ENCODE peak calls at places on chromosome 22, in five cellular contexts. One of them, this sample, is unnamed.
A peak's percentile ranks its signal among the peaks of the same experiment; 100 is the strongest.

GRCh38 chr22:35156945-35157344 is 91.0 kb downstream of the ISX start:
- DNase-seq in stomach: no peak
- DNase-seq in bronchial epithelial cell: no peak
- DNase-seq in brain microvascular endothelial cell: no peak
- DNase-seq in HCT116: no peak
- DNase-seq in this sample: no peak

GRCh38 chr22:20107471-20107901 is 8.4 kb upstream of the RANBP1 start:
- DNase-seq in HCT116: no peak
- DNase-seq in brain microvascular endothelial cell: no peak
- DNase-seq in bronchial epithelial cell: no peak
- DNase-seq in stomach: no peak
- DNase-seq in this sample: no peak

GRCh38 chr22:23306438-23306921 is 126.2 kb downstream of the BCR start:
- DNase-seq in stomach: no peak
- DNase-seq in bronchial epithelial cell: peak; percentile 42
- DNase-seq in HCT116: no peak
- DNase-seq in brain microvascular endothelial cell: peak; percentile 74
- DNase-seq in this sample: no peak

GRCh38 chr22:38314992-38315800 is 2.0 kb downstream of the CSNK1E start:
- DNase-seq in bronchial epithelial cell: no peak
- DNase-seq in brain microvascular endothelial cell: no peak
- DNase-seq in stomach: peak; percentile 36
- DNase-seq in HCT116: no peak
- DNase-seq in this sample: no peak

GRCh38 chr22:35630387-35630793 is 13.3 kb upstream of the MB start:
- DNase-seq in brain microvascular endothelial cell: peak; percentile 18
- DNase-seq in HCT116: peak; percentile 38
- DNase-seq in stomach: no peak
- DNase-seq in bronchial epithelial cell: peak; percentile 56
- DNase-seq in this sample: no peak

GRCh38 chr22:28822930-28823481 is 22.6 kb upstream of the XBP1 start:
- DNase-seq in stomach: peak; percentile 55
- DNase-seq in brain microvascular endothelial cell: no peak
- DNase-seq in bronchial epithelial cell: no peak
- DNase-seq in HCT116: no peak
- DNase-seq in this sample: no peak

GRCh38 chr22:24516301-24516737 is 21.2 kb downstream of the UPB1 start:
- DNase-seq in bronchial epithelial cell: peak; percentile 52
- DNase-seq in stomach: no peak
- DNase-seq in brain microvascular endothelial cell: peak; percentile 84
- DNase-seq in HCT116: no peak
- DNase-seq in this sample: no peak

GRCh38 chr22:21567456-21568206 is at the start of gene UBE2L3:
- DNase-seq in brain microvascular endothelial cell: peak; percentile 69
- DNase-seq in HCT116: peak; percentile 38
- DNase-seq in bronchial epithelial cell: peak; percentile 48
- DNase-seq in stomach: peak; percentile 82
- DNase-seq in this sample: peak; percentile 95

GRCh38 chr22:38031491-38031890 is 25.7 kb upstream of the PICK1 start:
- DNase-seq in brain microvascular endothelial cell: no peak
- DNase-seq in bronchial epithelial cell: no peak
- DNase-seq in HCT116: no peak
- DNase-seq in stomach: no peak
- DNase-seq in this sample: no peak

GRCh38 chr22:46593996-46594946 is 25.9 kb upstream of the GRAMD4 start:
- DNase-seq in brain microvascular endothelial cell: no peak
- DNase-seq in HCT116: no peak
- DNase-seq in bronchial epithelial cell: no peak
- DNase-seq in stomach: no peak
- DNase-seq in this sample: no peak

GRCh38 chr22:22911327-22912134 is 23.9 kb downstream of the IGLL5 start:
- DNase-seq in HCT116: no peak
- DNase-seq in stomach: no peak
- DNase-seq in brain microvascular endothelial cell: no peak
- DNase-seq in bronchial epithelial cell: no peak
- DNase-seq in this sample: no peak

GRCh38 chr22:45183974-45184373 is 20.2 kb downstream of the NUP50 start:
- DNase-seq in stomach: no peak
- DNase-seq in bronchial epithelial cell: no peak
- DNase-seq in HCT116: no peak
- DNase-seq in brain microvascular endothelial cell: no peak
- DNase-seq in this sample: no peak

GRCh38 chr22:45180280-45180679 is 16.6 kb downstream of the NUP50 start:
- DNase-seq in HCT116: no peak
- DNase-seq in bronchial epithelial cell: no peak
- DNase-seq in brain microvascular endothelial cell: no peak
- DNase-seq in stomach: no peak
- DNase-seq in this sample: no peak

GRCh38 chr22:45181766-45182165 is 18.0 kb downstream of the NUP50 start:
- DNase-seq in brain microvascular endothelial cell: no peak
- DNase-seq in HCT116: no peak
- DNase-seq in stomach: no peak
- DNase-seq in bronchial epithelial cell: no peak
- DNase-seq in this sample: no peak

GRCh38 chr22:45181240-45181639 is 17.5 kb downstream of the NUP50 start:
- DNase-seq in bronchial epithelial cell: no peak
- DNase-seq in brain microvascular endothelial cell: no peak
- DNase-seq in stomach: no peak
- DNase-seq in HCT116: no peak
- DNase-seq in this sample: no peak

DNA sequence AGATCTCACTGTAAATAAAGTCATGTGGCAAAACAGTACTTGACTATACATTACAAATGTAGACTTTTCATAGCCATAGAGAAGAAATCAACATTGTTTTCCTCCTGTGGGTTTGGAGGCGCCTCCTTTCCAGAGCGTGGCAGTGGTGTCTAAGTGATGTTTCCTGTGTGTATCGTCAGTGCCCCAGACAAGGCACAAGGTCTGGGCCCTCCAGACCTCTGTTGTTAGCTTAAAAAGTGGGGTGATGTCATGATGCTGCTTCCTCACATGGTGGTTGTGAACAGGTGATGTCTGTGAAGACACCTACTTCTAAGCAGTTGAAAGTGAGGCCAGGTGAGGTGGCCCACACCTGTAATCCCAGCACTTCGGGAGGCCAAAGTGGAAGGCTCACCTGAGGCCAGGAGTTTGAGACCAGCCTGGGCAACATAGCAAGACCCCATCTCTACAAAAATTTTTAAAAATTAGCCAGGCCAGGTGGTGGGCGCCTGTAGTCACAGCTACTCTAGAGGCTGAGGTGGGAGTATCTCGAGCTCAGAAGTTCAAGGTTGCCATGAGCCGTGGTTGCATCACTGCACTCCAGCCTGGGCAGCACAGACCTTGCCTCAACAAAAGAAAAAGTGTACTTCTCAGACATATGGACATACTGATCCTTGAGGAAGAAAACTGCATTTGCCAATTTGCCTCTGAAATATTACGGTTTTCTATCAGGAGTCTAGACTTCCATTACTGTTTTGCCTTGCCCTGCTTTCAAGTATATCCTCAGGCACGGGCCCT is 15.7 kb downstream of the NUP50 start:
- DNase-seq in bronchial epithelial cell: no peak
- DNase-seq in HCT116: no peak
- DNase-seq in brain microvascular endothelial cell: no peak
- DNase-seq in stomach: no peak
- DNase-seq in this sample: no peak
- TF ChIP-seq CTCF in bronchial epithelial cell: no peak
- TF ChIP-seq CTCF in HCT116: no peak
- TF ChIP-seq CTCF in brain microvascular endothelial cell: no peak
- TF ChIP-seq CTCF in stomach: no peak
- TF ChIP-seq CTCF in this sample: no peak

GRCh38 chr22:36757608-36758220 is 18.2 kb downstream of the IFT27 start:
- DNase-seq in brain microvascular endothelial cell: peak; percentile 61
- DNase-seq in bronchial epithelial cell: peak; percentile 55
- DNase-seq in HCT116: peak; percentile 57
- DNase-seq in stomach: peak; percentile 83
- DNase-seq in this sample: peak; percentile 88

GRCh38 chr22:36761553-36762240 is 14.2 kb downstream of the IFT27 start:
- DNase-seq in HCT116: no peak
- DNase-seq in brain microvascular endothelial cell: no peak
- DNase-seq in stomach: no peak
- DNase-seq in bronchial epithelial cell: no peak
- DNase-seq in this sample: peak; percentile 65

GRCh38 chr22:36760716-36761115 is 15.2 kb downstream of the IFT27 start:
- DNase-seq in stomach: no peak
- DNase-seq in brain microvascular endothelial cell: no peak
- DNase-seq in HCT116: no peak
- DNase-seq in bronchial epithelial cell: no peak
- DNase-seq in this sample: peak; percentile 51

GRCh38 chr22:36758792-36759271 is 17.1 kb downstream of the IFT27 start:
- DNase-seq in bronchial epithelial cell: no peak
- DNase-seq in HCT116: no peak
- DNase-seq in brain microvascular endothelial cell: no peak
- DNase-seq in stomach: no peak
- DNase-seq in this sample: peak; percentile 83

GRCh38 chr22:36759481-36760159 is 16.3 kb downstream of the IFT27 start:
- DNase-seq in HCT116: no peak
- DNase-seq in bronchial epithelial cell: no peak
- DNase-seq in stomach: no peak
- DNase-seq in brain microvascular endothelial cell: no peak
- DNase-seq in this sample: peak; percentile 65
- TF ChIP-seq CTCF in HCT116: no peak
- TF ChIP-seq CTCF in bronchial epithelial cell: no peak
- TF ChIP-seq CTCF in stomach: no peak
- TF ChIP-seq CTCF in brain microvascular endothelial cell: no peak
- TF ChIP-seq CTCF in this sample: no peak

DNA sequence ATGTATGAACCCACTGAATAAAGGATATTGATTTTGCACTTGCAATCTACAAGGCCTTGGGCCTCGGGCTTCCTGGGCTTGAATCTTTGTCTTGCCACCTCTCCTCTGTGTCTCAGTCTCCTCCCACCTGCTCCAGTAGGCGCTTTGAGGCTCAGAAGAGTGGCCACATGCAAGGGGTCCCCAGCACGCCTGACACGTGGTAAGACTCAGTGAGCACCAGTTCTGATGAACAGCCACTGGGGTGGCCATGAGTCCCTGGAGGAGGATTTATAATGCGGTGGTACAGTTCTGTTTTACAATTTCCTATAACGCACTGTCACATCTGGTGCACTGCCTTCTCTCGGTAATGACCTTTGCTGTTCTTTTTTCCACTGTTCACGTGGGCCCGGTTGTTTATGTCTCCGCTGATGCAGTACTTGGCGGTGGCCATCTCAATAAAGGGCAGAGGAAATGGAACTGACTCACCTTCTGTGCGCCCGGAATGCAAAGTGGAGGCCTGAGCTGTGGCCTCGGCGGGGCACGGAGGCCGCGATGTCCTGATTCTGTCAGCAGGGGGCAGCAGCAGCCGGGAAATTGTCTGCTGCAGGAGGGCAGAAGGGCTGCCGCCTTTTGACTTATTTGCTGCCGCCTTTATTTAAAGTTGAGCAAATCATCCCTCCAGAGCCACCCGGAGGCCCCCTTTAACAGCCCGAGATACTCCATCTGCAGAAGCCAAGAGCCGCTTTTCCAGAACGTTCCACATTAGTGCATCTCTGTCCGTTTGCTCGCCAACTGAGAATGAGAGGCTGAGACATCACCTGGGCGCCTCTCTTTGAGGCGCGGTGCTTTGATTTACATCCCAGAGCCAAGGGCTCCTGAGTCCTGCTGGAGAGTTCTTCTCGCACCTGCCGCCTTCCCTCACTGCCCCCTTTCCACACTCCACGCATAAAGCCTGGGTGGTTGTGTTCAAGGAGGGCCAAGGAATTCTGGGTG is 6.0 kb upstream of the IFT27 start:
- DNase-seq in brain microvascular endothelial cell: peak; percentile 79
- DNase-seq in HCT116: peak; percentile 57
- DNase-seq in bronchial epithelial cell: peak; percentile 68
- DNase-seq in stomach: peak; percentile 82
- DNase-seq in this sample: peak; percentile 90
- TF ChIP-seq CTCF in brain microvascular endothelial cell: peak; percentile 93
- TF ChIP-seq CTCF in HCT116: peak; percentile 96
- TF ChIP-seq CTCF in bronchial epithelial cell: peak; percentile 93
- TF ChIP-seq CTCF in stomach: peak; percentile 90
- TF ChIP-seq CTCF in this sample: peak; percentile 93

GRCh38 chr22:49026476-49027121 is 801.1 kb downstream of the BRD1 start:
- DNase-seq in stomach: no peak
- DNase-seq in HCT116: no peak
- DNase-seq in bronchial epithelial cell: no peak
- DNase-seq in brain microvascular endothelial cell: no peak
- DNase-seq in this sample: no peak
- TF ChIP-seq CTCF in stomach: no peak
- TF ChIP-seq CTCF in HCT116: no peak
- TF ChIP-seq CTCF in bronchial epithelial cell: no peak
- TF ChIP-seq CTCF in brain microvascular endothelial cell: no peak
- TF ChIP-seq CTCF in this sample: no peak

GRCh38 chr22:47626428-47627390 is 864.3 kb downstream of the TBC1D22A start:
- DNase-seq in bronchial epithelial cell: no peak
- DNase-seq in HCT116: peak; percentile 6
- DNase-seq in stomach: no peak
- DNase-seq in brain microvascular endothelial cell: no peak
- DNase-seq in this sample: peak; percentile 77
- TF ChIP-seq CTCF in bronchial epithelial cell: no peak
- TF ChIP-seq CTCF in HCT116: peak; percentile 18
- TF ChIP-seq CTCF in stomach: no peak
- TF ChIP-seq CTCF in brain microvascular endothelial cell: no peak
- TF ChIP-seq CTCF in this sample: no peak

GRCh38 chr22:27318516-27318915 is 483.0 kb downstream of the MN1 start:
- DNase-seq in bronchial epithelial cell: peak; percentile 52
- DNase-seq in HCT116: no peak
- DNase-seq in stomach: no peak
- DNase-seq in brain microvascular endothelial cell: peak; percentile 51
- DNase-seq in this sample: no peak

GRCh38 chr22:27315833-27316232 is 485.7 kb downstream of the MN1 start:
- DNase-seq in HCT116: no peak
- DNase-seq in brain microvascular endothelial cell: no peak
- DNase-seq in bronchial epithelial cell: no peak
- DNase-seq in stomach: no peak
- DNase-seq in this sample: no peak

GRCh38 chr22:27314276-27314807 is 487.2 kb downstream of the MN1 start:
- DNase-seq in stomach: no peak
- DNase-seq in HCT116: no peak
- DNase-seq in brain microvascular endothelial cell: no peak
- DNase-seq in bronchial epithelial cell: no peak
- DNase-seq in this sample: no peak

GRCh38 chr22:27317961-27318360 is 483.6 kb downstream of the MN1 start:
- DNase-seq in bronchial epithelial cell: no peak
- DNase-seq in HCT116: no peak
- DNase-seq in stomach: no peak
- DNase-seq in brain microvascular endothelial cell: no peak
- DNase-seq in this sample: no peak

GRCh38 chr22:27317156-27317555 is 484.4 kb downstream of the MN1 start:
- DNase-seq in HCT116: no peak
- DNase-seq in stomach: no peak
- DNase-seq in bronchial epithelial cell: no peak
- DNase-seq in brain microvascular endothelial cell: no peak
- DNase-seq in this sample: no peak
- TF ChIP-seq CTCF in HCT116: no peak
- TF ChIP-seq CTCF in stomach: no peak
- TF ChIP-seq CTCF in bronchial epithelial cell: no peak
- TF ChIP-seq CTCF in brain microvascular endothelial cell: peak; percentile 48
- TF ChIP-seq CTCF in this sample: peak; percentile 38

DNA sequence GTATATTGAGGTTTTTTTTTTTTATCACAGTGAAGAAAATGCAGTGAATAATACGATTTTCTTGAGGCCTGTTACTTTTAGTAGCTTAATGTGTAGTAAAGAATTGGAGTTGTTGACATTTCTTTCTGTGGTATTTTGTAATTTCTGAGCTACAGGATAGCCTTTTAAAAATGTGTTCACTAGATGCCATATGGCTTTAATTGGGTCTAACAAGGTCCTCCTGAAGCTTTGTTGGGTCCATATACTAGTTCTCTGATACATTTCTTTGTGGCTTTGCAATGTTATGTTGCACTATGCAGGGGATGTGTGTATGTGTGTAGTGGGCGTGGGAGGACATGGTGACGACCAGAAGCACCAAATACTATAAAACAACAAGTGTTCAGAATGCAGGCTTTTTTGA is 25.1 kb downstream of the FBXO7 start:
- DNase-seq in stomach: no peak
- DNase-seq in bronchial epithelial cell: no peak
- DNase-seq in HCT116: no peak
- DNase-seq in brain microvascular endothelial cell: no peak
- DNase-seq in this sample: no peak
- TF ChIP-seq CTCF in stomach: no peak
- TF ChIP-seq CTCF in bronchial epithelial cell: no peak
- TF ChIP-seq CTCF in HCT116: no peak
- TF ChIP-seq CTCF in brain microvascular endothelial cell: no peak
- TF ChIP-seq CTCF in this sample: no peak